ENCODE peak calls at places on chromosome 15, in eight cellular contexts. I, T, L, D, Y, S, N and U are unnamed samples.

GRCh38 chr15:98425173-98425572 is 223.2 kb upstream of the IGF1R start:
- DNase-seq in I (no peak), T (no peak), L (no peak), D (no peak), Y (no peak), S (no peak), N (no peak), U (no peak)

GRCh38 chr15:29611057-29611456 is 211.2 kb downstream of the TJP1 start:
- DNase-seq in I (no peak), T (no peak), L (no peak), D (no peak), Y (peak; percentile 53), S (no peak), N (no peak), U (no peak)

GRCh38 chr15:80093854-80094418 is 34.5 kb downstream of the ZFAND6 start:
- DNase-seq in I (no peak), T (peak; percentile 11), L (no peak), D (no peak), Y (peak; percentile 32), S (no peak), N (peak; percentile 67), U (no peak)

GRCh38 chr15:72751751-72752455 is 31.7 kb downstream of the ADPGK start:
- DNase-seq in I (no peak), T (no peak), L (no peak), D (no peak), Y (no peak), S (no peak), N (peak; percentile 6), U (no peak)

GRCh38 chr15:70249616-70250015 is 151.9 kb upstream of the TLE3 start:
- DNase-seq in I (no peak), T (no peak), L (no peak), D (no peak), Y (no peak), S (no peak), N (no peak), U (no peak)

GRCh38 chr15:59105839-59106238 is 893 bp downstream of the CCNB2 start:
- DNase-seq in I (no peak), T (no peak), L (no peak), D (no peak), Y (peak; percentile 38), S (no peak), N (peak; percentile 37), U (no peak)

GRCh38 chr15:96125681-96126080 is 204.8 kb upstream of the NR2F2 start:
- DNase-seq in I (no peak), T (no peak), L (peak; percentile 75), D (no peak), Y (no peak), S (no peak), N (peak; percentile 56), U (no peak)

GRCh38 chr15:73172508-73172907 is 120.2 kb downstream of the NEO1 start:
- DNase-seq in I (no peak), T (no peak), L (no peak), D (no peak), Y (no peak), S (no peak), N (no peak), U (no peak)

GRCh38 chr15:60631620-60632019 is 152.7 kb upstream of the ICE2 start:
- DNase-seq in I (no peak), T (no peak), L (no peak), D (no peak), Y (no peak), S (no peak), N (no peak), U (no peak)

GRCh38 chr15:49145651-49146609 is 9.5 kb downstream of the COPS2 start:
- DNase-seq in I (no peak), T (peak; percentile 60), L (peak; percentile 69), D (no peak), Y (peak; percentile 38), S (no peak), N (peak; percentile 73), U (no peak)

GRCh38 chr15:39265261-39265660 is 315.6 kb upstream of the THBS1 start:
- DNase-seq in I (no peak), T (no peak), L (no peak), D (no peak), Y (no peak), S (no peak), N (no peak), U (no peak)

GRCh38 chr15:98746375-98746679 is 98.0 kb downstream of the IGF1R start:
- DNase-seq in I (no peak), T (no peak), L (no peak), D (no peak), Y (no peak), S (no peak), N (peak; percentile 35), U (no peak)

GRCh38 chr15:34182942-34183341 is 27.0 kb downstream of the KATNBL1 start:
- DNase-seq in I (no peak), T (peak; percentile 2), L (no peak), D (no peak), Y (peak; percentile 49), S (no peak), N (peak; percentile 27), U (no peak)

GRCh38 chr15:100928632-100929280 is 9.6 kb downstream of the LRRK1 start:
- DNase-seq in I (no peak), T (peak; percentile 64), L (no peak), D (no peak), Y (no peak), S (no peak), N (peak; percentile 77), U (no peak)

GRCh38 chr15:64775551-64776401 is at the start of gene RBPMS2:
- DNase-seq in I (no peak), T (peak; percentile 24), L (peak; percentile 39), D (no peak), Y (peak; percentile 85), S (no peak), N (no peak), U (no peak)